ENCODE peak calls at places on chromosomes 1 and 21, in five cellular contexts. I is M059J; D is activated CD4-positive, alpha-beta T cell treated with anti-CD3 and anti-CD28 coated beads, Interleukin-2, amount 10 ng/mL, durations not matched to agents 7 days and 5 days; Q is nephron progenitor cell; T is dorsolateral prefrontal cortex. G is an unnamed sample.

GRCh38 chr21:42668620-42669019 is 15.2 kb downstream of the PDE9A start:
- DNase-seq in T (no peak), D (no peak), I (no peak), Q (no peak), G (no peak)

GRCh38 chr1:54137532-54138061 is 15.2 kb downstream of the CDCP2 start:
- DNase-seq in Q (peak), I (peak), D (no peak), T (no peak), G (no peak)

GRCh38 chr1:66521736-66522365 is 12.1 kb upstream of the SGIP1 start:
- DNase-seq in T (no peak), I (peak), D (no peak), Q (no peak), G (no peak)

GRCh38 chr21:27769763-27770162 is 802.9 kb upstream of the ADAMTS5 start:
- DNase-seq in D (no peak), Q (no peak), T (no peak), I (no peak), G (no peak)

GRCh38 chr1:7940745-7941436 is at the start of gene TNFRSF9:
- DNase-seq in D (no peak), Q (no peak), I (peak), T (no peak), G (no peak)

GRCh38 chr1:109927908-109928307 is 17.3 kb downstream of the CSF1 start:
- DNase-seq in I (peak), T (peak), D (no peak), Q (no peak), G (no peak)

GRCh38 chr1:103180660-103181059 is 72.3 kb upstream of the COL11A1 start:
- DNase-seq in Q (no peak), T (no peak), D (no peak), I (peak), G (no peak)

GRCh38 chr1:93992190-93992589 is 83.0 kb upstream of the GCLM start:
- DNase-seq in T (no peak), I (no peak), Q (no peak), D (no peak), G (no peak)

GRCh38 chr1:205271745-205272144 is 44.0 kb downstream of the TMCC2 start:
- DNase-seq in I (no peak), D (no peak), T (no peak), Q (no peak), G (no peak)

GRCh38 chr1:171814692-171815091 is 26.6 kb upstream of the DNM3 start:
- DNase-seq in I (peak), Q (no peak), D (no peak), T (no peak), G (no peak)

GRCh38 chr21:41133896-41134522 is 34.0 kb upstream of the BACE2 start:
- DNase-seq in I (peak), D (no peak), T (no peak), Q (peak), G (peak)

GRCh38 chr1:35577071-35577998 is 4.2 kb downstream of the TFAP2E start:
- DNase-seq in T (no peak), Q (peak), D (peak), I (no peak), G (no peak)

GRCh38 chr1:241611063-241611462 is 29.1 kb downstream of the CHML start:
- DNase-seq in D (peak), T (no peak), I (peak), Q (no peak), G (peak)

GRCh38 chr1:172270605-172271004 is 149.9 kb upstream of the C1orf105 start:
- DNase-seq in Q (no peak), I (peak), D (no peak), T (no peak), G (no peak)

GRCh38 chr1:172308577-172308976 is 111.9 kb upstream of the C1orf105 start:
- DNase-seq in I (no peak), T (no peak), D (no peak), Q (no peak), G (no peak)

G was measured in neuronal stem cell.